ENCODE peak calls at places on chromosomes 2 and 18, in five cellular contexts. One of them, this sample, is unnamed.

GRCh38 chr2:75290600-75291140 is 91.3 kb upstream of the TACR1 start:
- DNase-seq in fibroblast of pulmonary artery: peak; percentile 50
- DNase-seq in activated naive CD8-positive, alpha-beta T cell treated with anti-CD3 and anti-CD28 coated beads, Interleukin-2, amount 10 ng/mL, durations not matched to agents 7 days and 5 days: no peak
- DNase-seq in dermis microvascular lymphatic vessel endothelial cell: no peak
- DNase-seq in adrenal gland: no peak
- DNase-seq in this sample: no peak

GRCh38 chr18:59881728-59882685 is 17.8 kb upstream of the PMAIP1 start:
- DNase-seq in fibroblast of pulmonary artery: peak; percentile 66
- DNase-seq in activated naive CD8-positive, alpha-beta T cell treated with anti-CD3 and anti-CD28 coated beads, Interleukin-2, amount 10 ng/mL, durations not matched to agents 7 days and 5 days: no peak
- DNase-seq in dermis microvascular lymphatic vessel endothelial cell: peak; percentile 88
- DNase-seq in adrenal gland: no peak
- DNase-seq in this sample: peak; percentile 43

GRCh38 chr2:42457011-42457410 is 36.8 kb downstream of the KCNG3 start:
- DNase-seq in fibroblast of pulmonary artery: no peak
- DNase-seq in activated naive CD8-positive, alpha-beta T cell treated with anti-CD3 and anti-CD28 coated beads, Interleukin-2, amount 10 ng/mL, durations not matched to agents 7 days and 5 days: no peak
- DNase-seq in dermis microvascular lymphatic vessel endothelial cell: no peak
- DNase-seq in adrenal gland: no peak
- DNase-seq in this sample: no peak

GRCh38 chr2:227347117-227347516 is 22.1 kb downstream of the MFF start:
- DNase-seq in fibroblast of pulmonary artery: no peak
- DNase-seq in activated naive CD8-positive, alpha-beta T cell treated with anti-CD3 and anti-CD28 coated beads, Interleukin-2, amount 10 ng/mL, durations not matched to agents 7 days and 5 days: no peak
- DNase-seq in dermis microvascular lymphatic vessel endothelial cell: no peak
- DNase-seq in adrenal gland: no peak
- DNase-seq in this sample: no peak

GRCh38 chr2:46967990-46968647 is 52.5 kb upstream of the MCFD2 start:
- DNase-seq in fibroblast of pulmonary artery: peak; percentile 93
- DNase-seq in activated naive CD8-positive, alpha-beta T cell treated with anti-CD3 and anti-CD28 coated beads, Interleukin-2, amount 10 ng/mL, durations not matched to agents 7 days and 5 days: no peak
- DNase-seq in dermis microvascular lymphatic vessel endothelial cell: peak; percentile 58
- DNase-seq in adrenal gland: peak; percentile 86
- DNase-seq in this sample: no peak

GRCh38 chr2:231299267-231299666 is 96.2 kb upstream of the B3GNT7 start:
- DNase-seq in fibroblast of pulmonary artery: no peak
- DNase-seq in activated naive CD8-positive, alpha-beta T cell treated with anti-CD3 and anti-CD28 coated beads, Interleukin-2, amount 10 ng/mL, durations not matched to agents 7 days and 5 days: no peak
- DNase-seq in dermis microvascular lymphatic vessel endothelial cell: no peak
- DNase-seq in adrenal gland: no peak
- DNase-seq in this sample: no peak

GRCh38 chr2:48209214-48209885 is 303.1 kb upstream of the FBXO11 start:
- DNase-seq in fibroblast of pulmonary artery: peak; percentile 80
- DNase-seq in activated naive CD8-positive, alpha-beta T cell treated with anti-CD3 and anti-CD28 coated beads, Interleukin-2, amount 10 ng/mL, durations not matched to agents 7 days and 5 days: no peak
- DNase-seq in dermis microvascular lymphatic vessel endothelial cell: peak; percentile 52
- DNase-seq in adrenal gland: no peak
- DNase-seq in this sample: no peak

GRCh38 chr2:105114551-105114950 is 76.7 kb downstream of the MRPS9 start:
- DNase-seq in fibroblast of pulmonary artery: peak; percentile 77
- DNase-seq in activated naive CD8-positive, alpha-beta T cell treated with anti-CD3 and anti-CD28 coated beads, Interleukin-2, amount 10 ng/mL, durations not matched to agents 7 days and 5 days: no peak
- DNase-seq in dermis microvascular lymphatic vessel endothelial cell: peak; percentile 66
- DNase-seq in adrenal gland: no peak
- DNase-seq in this sample: peak; percentile 79

GRCh38 chr2:209095432-209095831 is 328.4 kb upstream of the MAP2 start:
- DNase-seq in fibroblast of pulmonary artery: no peak
- DNase-seq in activated naive CD8-positive, alpha-beta T cell treated with anti-CD3 and anti-CD28 coated beads, Interleukin-2, amount 10 ng/mL, durations not matched to agents 7 days and 5 days: no peak
- DNase-seq in dermis microvascular lymphatic vessel endothelial cell: no peak
- DNase-seq in adrenal gland: no peak
- DNase-seq in this sample: no peak

GRCh38 chr2:63763336-63764056 is 78.2 kb upstream of the UGP2 start:
- DNase-seq in fibroblast of pulmonary artery: no peak
- DNase-seq in activated naive CD8-positive, alpha-beta T cell treated with anti-CD3 and anti-CD28 coated beads, Interleukin-2, amount 10 ng/mL, durations not matched to agents 7 days and 5 days: no peak
- DNase-seq in dermis microvascular lymphatic vessel endothelial cell: peak; percentile 15
- DNase-seq in adrenal gland: no peak
- DNase-seq in this sample: peak; percentile 71